ENCODE peak calls at places on chromosome 20, in four cellular contexts. D is lung, U is H9, B is fibroblast of lung. I is an unnamed sample.

GRCh38 chr20:35840403-35840802 is 68.6 kb downstream of the PHF20 start:
- DNase-seq in D (no peak), U (no peak), B (no peak), I (no peak)

GRCh38 chr20:34296468-34296867 is 6.7 kb downstream of the AHCY start:
- DNase-seq in B (no peak), U (no peak), D (no peak), I (no peak)

GRCh38 chr20:63589261-63590217 is 15.5 kb upstream of the HELZ2 start:
- DNase-seq in B (no peak), D (no peak), U (no peak), I (no peak)

GRCh38 chr20:47438464-47439381 is 63.0 kb upstream of the NCOA3 start:
- DNase-seq in B (peak; percentile 61), U (no peak), D (peak; percentile 52), I (no peak)

GRCh38 chr20:10802201-10802600 is 128.4 kb upstream of the JAG1 start:
- DNase-seq in U (no peak), B (peak; percentile 74), D (no peak), I (no peak)

GRCh38 chr20:43975096-43975768 is 60.6 kb downstream of the TOX2 start:
- DNase-seq in U (no peak), B (peak; percentile 88), D (no peak), I (no peak)

GRCh38 chr20:40979247-40979646 is 49.4 kb upstream of the TOP1 start:
- DNase-seq in B (no peak), D (peak; percentile 5), U (no peak), I (no peak)

GRCh38 chr20:46810442-46811327 is 84.0 kb upstream of the EYA2 start:
- DNase-seq in U (no peak), B (no peak), D (no peak), I (peak; percentile 25)

GRCh38 chr20:31260326-31260932 is 3.0 kb downstream of the DEFB115 start:
- DNase-seq in B (no peak), U (no peak), D (no peak), I (no peak)

GRCh38 chr20:61487346-61488022 is 235.4 kb downstream of the CDH4 start:
- DNase-seq in B (peak; percentile 39), U (peak; percentile 13), D (no peak), I (no peak)

GRCh38 chr20:25398363-25399037 is 7.9 kb upstream of the ABHD12 start:
- DNase-seq in B (no peak), D (no peak), U (no peak), I (no peak)

GRCh38 chr20:4488407-4489339 is 233.0 kb upstream of the PRND start:
- DNase-seq in B (peak; percentile 78), D (no peak), U (no peak), I (no peak)

GRCh38 chr20:47451602-47451904 is 50.1 kb upstream of the NCOA3 start:
- DNase-seq in D (no peak), U (no peak), B (no peak), I (no peak)

GRCh38 chr20:34458631-34459030 is 57.6 kb upstream of the DYNLRB1 start:
- DNase-seq in D (no peak), U (no peak), B (peak; percentile 15), I (no peak)

GRCh38 chr20:25402583-25402982 is 4.9 kb upstream of the GINS1 start:
- DNase-seq in B (peak; percentile 20), D (no peak), U (no peak), I (no peak)

GRCh38 chr20:48722002-48722731 is 105.6 kb downstream of the PREX1 start:
- DNase-seq in D (no peak), B (peak; percentile 92), U (no peak), I (no peak)

GRCh38 chr20:19992996-19993908 is 23.9 kb upstream of the NAA20 start:
- DNase-seq in U (peak; percentile 76), D (no peak), B (peak; percentile 95), I (no peak)

GRCh38 chr20:40006168-40006860 is 682.7 kb downstream of the MAFB start:
- DNase-seq in D (no peak), B (no peak), U (no peak), I (no peak)

GRCh38 chr20:40073535-40074111 is 615.4 kb downstream of the MAFB start:
- DNase-seq in U (peak; percentile 86), D (no peak), B (no peak), I (no peak)

GRCh38 chr20:61345656-61346055 is 93.6 kb downstream of the CDH4 start:
- DNase-seq in B (no peak), U (no peak), D (no peak), I (no peak)

DNA sequence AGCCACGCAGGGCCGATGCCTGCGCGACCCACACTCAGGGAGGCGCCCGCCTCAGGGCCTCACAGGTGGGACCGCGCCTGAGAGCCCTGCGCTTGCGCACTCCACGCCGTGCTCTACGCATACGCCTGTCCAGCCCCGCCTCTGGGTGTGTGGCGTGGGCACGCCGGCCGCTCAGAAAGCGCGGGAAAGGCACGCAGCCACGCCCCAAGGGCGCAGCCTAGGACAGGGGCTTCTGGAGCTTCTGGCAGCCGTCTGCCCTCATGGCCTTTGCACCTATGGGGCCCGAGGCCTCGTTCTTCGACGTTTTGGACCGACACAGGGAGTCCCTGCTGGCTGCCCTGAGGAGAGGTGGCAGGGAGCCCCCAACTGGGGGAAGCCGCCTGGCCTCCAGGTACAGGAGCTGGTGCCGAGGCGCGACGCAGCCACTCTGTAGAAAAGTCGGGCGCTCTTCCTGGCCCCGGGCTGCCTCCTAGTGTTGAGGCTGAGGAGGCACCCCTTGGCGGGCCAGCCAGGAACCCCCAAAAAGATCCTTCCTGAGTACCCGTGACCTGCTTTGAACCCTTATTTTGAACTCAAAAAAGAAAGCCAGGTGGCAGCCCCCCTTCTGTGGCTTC is at the start of gene SPO11:
- DNase-seq in U (peak; percentile 75), B (no peak), D (no peak), I (peak; percentile 13)
- TF ChIP-seq CTCF in U (peak; percentile 89), B (no peak), D (no peak), I (no peak)

DNA sequence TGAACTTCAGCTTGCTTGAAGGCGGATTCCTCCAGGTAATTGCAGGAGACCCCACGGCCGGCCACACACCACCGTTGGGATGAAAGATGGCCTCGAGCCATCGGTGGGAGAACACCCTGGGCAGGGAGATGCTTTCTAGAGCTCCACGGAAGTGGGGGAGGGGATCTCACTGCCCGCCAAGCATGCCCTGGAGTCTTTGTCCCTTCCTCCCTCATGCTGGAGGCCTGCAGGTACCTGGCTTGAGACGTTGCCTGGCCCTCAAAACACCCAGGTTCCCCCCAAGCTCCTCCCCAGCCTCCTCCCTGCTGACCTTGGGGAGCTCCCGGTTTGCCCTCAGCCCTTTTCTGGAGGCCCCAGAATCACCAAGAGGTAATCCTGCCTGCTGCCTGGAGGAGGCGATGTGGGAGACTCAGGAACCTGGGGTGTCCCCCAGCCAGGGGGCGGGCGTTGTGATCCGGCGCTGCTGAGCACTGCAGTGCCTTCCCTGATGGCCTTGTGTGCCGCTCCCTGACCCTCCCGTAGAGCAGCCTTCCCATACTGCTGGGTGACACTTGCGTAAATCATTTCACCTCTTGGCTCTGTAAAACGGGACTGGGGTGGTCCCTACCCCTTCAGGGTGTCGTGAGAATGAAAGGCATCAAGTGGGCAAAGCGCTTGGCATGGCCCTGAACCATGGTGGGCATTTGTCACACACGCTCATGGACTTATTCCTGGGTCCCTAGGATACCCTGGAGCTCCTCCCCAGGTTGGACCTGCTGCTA is 91.4 kb downstream of the CEBPB start:
- DNase-seq in B (no peak), D (no peak), U (peak; percentile 74), I (no peak)
- TF ChIP-seq CTCF in B (peak; percentile 17), D (no peak), U (peak; percentile 69), I (no peak)

GRCh38 chr20:51014797-51015722 is 7.8 kb downstream of the KCNG1 start:
- DNase-seq in D (no peak), B (peak; percentile 49), U (peak; percentile 81), I (peak; percentile 65)
- TF ChIP-seq CTCF in D (no peak), B (peak; percentile 94), U (peak; percentile 88), I (peak; percentile 55)

GRCh38 chr20:15925376-15925775 is 647.9 kb downstream of the KIF16B start:
- DNase-seq in U (no peak), D (no peak), B (no peak), I (no peak)

GRCh38 chr20:15931897-15932296 is 641.4 kb downstream of the KIF16B start:
- DNase-seq in B (no peak), D (no peak), U (no peak), I (no peak)

GRCh38 chr20:15928946-15929345 is 644.3 kb downstream of the KIF16B start:
- DNase-seq in U (no peak), D (no peak), B (no peak), I (no peak)

GRCh38 chr20:15927893-15928650 is 645.2 kb downstream of the KIF16B start:
- DNase-seq in D (no peak), B (no peak), U (no peak), I (no peak)

DNA sequence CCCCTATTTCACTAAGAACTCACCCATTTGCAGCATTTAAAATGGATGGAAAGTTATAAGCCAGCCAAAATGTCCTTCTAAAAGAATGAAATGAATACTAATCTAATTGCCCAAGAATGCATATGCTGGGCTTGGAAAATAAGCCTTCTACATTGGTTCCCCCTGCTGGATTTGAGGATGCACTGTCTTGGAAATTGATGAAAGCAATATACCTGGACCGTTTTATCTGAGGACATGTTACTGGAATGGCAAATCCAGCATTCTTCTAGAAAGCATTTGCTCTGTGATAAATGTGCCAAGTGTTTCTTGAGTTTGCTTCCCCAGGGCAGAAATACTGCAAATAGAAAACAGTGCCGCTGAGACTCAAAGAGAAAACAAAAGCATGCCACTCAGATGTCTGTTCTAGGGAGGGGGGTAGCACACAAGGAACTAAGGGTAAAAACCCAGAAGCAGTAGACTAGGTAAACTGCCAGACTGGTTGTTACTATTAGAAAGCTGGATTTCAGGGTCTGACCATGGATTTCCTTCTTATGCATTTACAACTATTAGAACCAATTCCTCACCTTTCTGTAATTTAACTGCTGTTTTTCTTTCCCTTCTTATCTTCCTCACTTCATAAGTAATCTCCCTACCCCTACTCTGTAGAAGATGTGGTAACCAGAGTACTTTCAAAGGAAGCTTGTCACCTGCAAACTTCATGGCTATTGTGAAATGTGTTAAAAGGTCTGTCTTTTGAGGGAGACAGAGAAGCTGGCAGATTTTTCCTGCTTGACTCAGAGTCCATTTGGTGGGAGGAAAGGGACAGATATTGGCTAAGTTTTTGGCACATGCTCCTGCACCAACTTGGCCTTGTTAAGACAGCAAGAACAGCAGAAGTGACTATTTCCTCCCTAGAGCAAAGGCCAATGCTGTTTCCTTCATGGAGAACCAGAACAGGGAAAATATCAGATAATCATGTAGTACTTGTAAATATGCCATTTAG is 642.6 kb downstream of the KIF16B start:
- DNase-seq in D (peak; percentile 38), U (no peak), B (peak; percentile 5), I (no peak)
- TF ChIP-seq CTCF in D (peak; percentile 18), U (peak; percentile 71), B (peak; percentile 50), I (no peak)

GRCh38 chr20:57620274-57620990 is at the start of gene ZBP1:
- DNase-seq in U (no peak), D (no peak), B (no peak), I (peak; percentile 71)
- TF ChIP-seq CTCF in U (no peak), D (no peak), B (no peak), I (no peak)

GRCh38 chr20:2038161-2038560 is 44.3 kb upstream of the PDYN start:
- DNase-seq in B (no peak), U (no peak), D (no peak), I (no peak)
- TF ChIP-seq CTCF in B (no peak), U (no peak), D (no peak), I (no peak)